ENCODE peak calls at places on chromosomes 1 and 21, in four cellular contexts. W, K, H and U are unnamed samples.

GRCh38 chr1:246792603-246793002 is 68.4 kb downstream of the SCCPDH start:
- DNase-seq in W (no peak), H (no peak), K (no peak), U (no peak)

GRCh38 chr21:44462834-44463200 is 7.5 kb downstream of the LRRC3 start:
- DNase-seq in K (no peak), W (no peak), H (no peak), U (no peak)

GRCh38 chr1:32872189-32872898 is 1.6 kb upstream of the FNDC5 start:
- DNase-seq in W (peak), H (peak), K (peak), U (peak)

GRCh38 chr1:200837931-200838571 is 34.7 kb upstream of the GPR25 start:
- DNase-seq in H (no peak), K (no peak), W (no peak), U (no peak)

GRCh38 chr1:164559342-164560070 is 522 bp downstream of the PBX1 start:
- DNase-seq in W (no peak), H (peak), K (peak), U (no peak)

GRCh38 chr21:30831194-30831765 is 1.7 kb upstream of the KRTAP7-1 start:
- DNase-seq in K (no peak), H (peak), W (no peak), U (peak)

GRCh38 chr21:42555756-42556438 is 42.2 kb downstream of the SLC37A1 start:
- DNase-seq in W (no peak), K (no peak), H (no peak), U (no peak)

GRCh38 chr1:36297062-36297461 is 9.1 kb upstream of the SH3D21 start:
- DNase-seq in H (no peak), K (no peak), W (no peak), U (no peak)

GRCh38 chr1:22325531-22326371 is 125.9 kb upstream of the ZBTB40 start:
- DNase-seq in H (no peak), K (no peak), W (no peak), U (no peak)

GRCh38 chr1:97271906-97272788 is 550.6 kb downstream of the PTBP2 start:
- DNase-seq in K (no peak), H (no peak), W (no peak), U (no peak)

GRCh38 chr21:25898671-25899070 is 163.9 kb downstream of the GABPA start:
- DNase-seq in K (no peak), H (no peak), W (no peak), U (no peak)

GRCh38 chr1:44346184-44346583 is 8.9 kb downstream of the ERI3 start:
- DNase-seq in H (no peak), W (no peak), K (no peak), U (no peak)

GRCh38 chr1:151535326-151536271 is 4.5 kb upstream of the TUFT1 start:
- DNase-seq in K (no peak), H (no peak), W (no peak), U (no peak)

GRCh38 chr1:101713760-101714159 is 283.0 kb downstream of the OLFM3 start:
- DNase-seq in H (peak), W (no peak), K (no peak), U (no peak)

GRCh38 chr1:64933296-64934070 is 32.9 kb downstream of the JAK1 start:
- DNase-seq in W (no peak), K (peak), H (no peak), U (peak)

GRCh38 chr1:247360991-247361721 is 29.5 kb upstream of the ZNF496 start:
- DNase-seq in W (no peak), K (peak), H (no peak), U (no peak)

GRCh38 chr1:53369761-53370160 is 41.9 kb upstream of the LRP8 start:
- DNase-seq in H (peak), W (no peak), K (no peak), U (no peak)

GRCh38 chr1:41331546-41331917 is 29.7 kb upstream of the FOXO6 start:
- DNase-seq in K (no peak), H (no peak), W (no peak), U (no peak)

GRCh38 chr1:231093158-231093922 is 53.3 kb upstream of the FAM89A start:
- DNase-seq in W (no peak), K (no peak), H (no peak), U (no peak)